ENCODE peak calls at places on chromosome 18, in four cellular contexts. X is ACHN, S is T-cell, E is activated gamma-delta T cell treated with Interleukin-2 at 50 U/mL for 16 hours. B is an unnamed sample.

GRCh38 chr18:68152770-68153169 is 562.1 kb downstream of the TMX3 start:
- DNase-seq in X (peak), E (no peak), S (no peak), B (no peak)

GRCh38 chr18:8780227-8780626 is 74.9 kb downstream of the MTCL1 start:
- DNase-seq in S (no peak), X (no peak), E (no peak), B (no peak)

GRCh38 chr18:24121625-24122024 is 17.2 kb upstream of the CABYR start:
- DNase-seq in E (no peak), S (no peak), X (no peak), B (no peak)

GRCh38 chr18:39318008-39318407 is 1752.4 kb upstream of the CELF4 start:
- DNase-seq in S (no peak), E (no peak), X (no peak), B (no peak)

GRCh38 chr18:50678651-50679415 is 118.9 kb downstream of the MAPK4 start:
- DNase-seq in X (no peak), E (no peak), S (no peak), B (no peak)

GRCh38 chr18:57466307-57466706 is 31.1 kb downstream of the ONECUT2 start:
- DNase-seq in E (no peak), S (no peak), X (no peak), B (no peak)

GRCh38 chr18:27656167-27656778 is 471.2 kb upstream of the CHST9 start:
- DNase-seq in S (no peak), X (peak), E (no peak), B (no peak)

GRCh38 chr18:44231936-44232335 is 448.8 kb upstream of the SETBP1 start:
- DNase-seq in S (no peak), E (no peak), X (no peak), B (no peak)

GRCh38 chr18:48623468-48624220 is 84.8 kb downstream of the CTIF start:
- DNase-seq in S (no peak), E (no peak), X (peak), B (no peak)

GRCh38 chr18:23883277-23883790 is 131.2 kb upstream of the TTC39C start:
- DNase-seq in E (no peak), X (no peak), S (no peak), B (no peak)

GRCh38 chr18:12998332-12999060 is 7.3 kb downstream of the CEP192 start:
- DNase-seq in X (no peak), S (no peak), E (no peak), B (no peak)

GRCh38 chr18:41131050-41131449 is 824.0 kb upstream of the PIK3C3 start:
- DNase-seq in X (no peak), E (no peak), S (no peak), B (no peak)

GRCh38 chr18:41753826-41754225 is 201.2 kb upstream of the PIK3C3 start:
- DNase-seq in E (no peak), X (no peak), S (no peak), B (no peak)

GRCh38 chr18:3495691-3496090 is 45.7 kb downstream of the TGIF1 start:
- DNase-seq in S (no peak), X (no peak), E (no peak), B (no peak)

B was measured in T-helper 2 cell.